ENCODE peak calls at places on chromosomes 11 and 22, in six cellular contexts. Y is HCT116, G is H1, R is GM12878, J is K562, I is HepG2. C is an unnamed sample.

GRCh38 chr22:39627208-39627607 is 56.7 kb downstream of the CACNA1I start:
- DNase-seq in J (no peak), G (no peak), I (no peak), R (no peak), Y (no peak), C (no peak)

GRCh38 chr11:70606248-70606950 is 208.1 kb downstream of the CTTN start:
- DNase-seq in J (no peak), G (no peak), Y (no peak), R (no peak), I (no peak), C (no peak)

GRCh38 chr22:26756675-26757293 is 99.4 kb downstream of the MIAT start:
- DNase-seq in G (peak), J (peak), I (no peak), Y (peak), R (no peak), C (peak)

GRCh38 chr22:22771696-22772377 is 115.8 kb upstream of the IGLL5 start:
- DNase-seq in J (no peak), Y (no peak), R (no peak), G (no peak), I (no peak), C (no peak)

GRCh38 chr11:117600261-117600783 is 196.7 kb downstream of the DSCAML1 start:
- DNase-seq in Y (no peak), J (no peak), R (no peak), G (no peak), I (no peak), C (no peak)

GRCh38 chr11:77087723-77088225 is 14.9 kb upstream of the OMP start:
- DNase-seq in I (no peak), G (no peak), R (no peak), Y (no peak), J (no peak), C (no peak)

GRCh38 chr11:106415510-106415909 is 338.0 kb downstream of the AASDHPPT start:
- DNase-seq in Y (no peak), G (no peak), R (no peak), I (peak), J (no peak), C (no peak)

GRCh38 chr11:20303451-20303965 is 60.0 kb upstream of the HTATIP2 start:
- DNase-seq in G (no peak), Y (no peak), J (no peak), I (no peak), R (no peak), C (no peak)

GRCh38 chr11:84780689-84781293 is 846.4 kb downstream of the DLG2 start:
- DNase-seq in Y (peak), G (no peak), R (no peak), J (no peak), I (peak), C (no peak)

GRCh38 chr11:72716788-72717435 is 35.3 kb downstream of the ARAP1 start:
- DNase-seq in G (no peak), I (no peak), R (no peak), J (no peak), Y (no peak), C (no peak)

GRCh38 chr11:73797457-73797856 is 9.8 kb downstream of the MRPL48 start:
- DNase-seq in I (no peak), R (no peak), J (no peak), Y (no peak), G (no peak), C (no peak)

GRCh38 chr11:11435673-11436072 is 82.6 kb upstream of the CSNK2A3 start:
- DNase-seq in R (no peak), Y (no peak), J (no peak), G (no peak), I (no peak), C (no peak)

GRCh38 chr11:71421392-71421950 is 26.7 kb downstream of the DHCR7 start:
- DNase-seq in G (no peak), Y (no peak), R (no peak), J (no peak), I (no peak), C (no peak)

GRCh38 chr11:13073119-13073981 is 64.2 kb downstream of the RASSF10 start:
- DNase-seq in I (peak), G (no peak), R (peak), Y (peak), J (no peak), C (no peak)

GRCh38 chr11:12377106-12377823 is at the start of gene PARVA:
- DNase-seq in R (no peak), Y (peak), I (peak), J (no peak), G (peak), C (peak)

GRCh38 chr22:48305726-48306235 is 1521.9 kb downstream of the BRD1 start:
- DNase-seq in R (no peak), I (no peak), J (no peak), Y (no peak), G (no peak), C (no peak)

GRCh38 chr11:79940165-79940564 is 499.3 kb upstream of the TENM4 start:
- DNase-seq in J (no peak), Y (no peak), G (no peak), I (no peak), R (no peak), C (peak)

GRCh38 chr11:63769719-63770443 is 1.3 kb upstream of the ZFTA start:
- DNase-seq in I (no peak), Y (no peak), G (peak), J (no peak), R (no peak), C (peak)

GRCh38 chr22:44020981-44021380 is 3.1 kb upstream of the PARVB start:
- DNase-seq in I (no peak), R (no peak), J (peak), G (no peak), Y (no peak), C (no peak)

GRCh38 chr11:113417428-113417827 is 29.8 kb downstream of the ANKK1 start:
- DNase-seq in G (no peak), R (no peak), J (no peak), Y (no peak), I (no peak), C (no peak)

GRCh38 chr11:12397953-12398352 is 20.6 kb downstream of the PARVA start:
- DNase-seq in G (no peak), Y (no peak), R (no peak), I (no peak), J (no peak), C (no peak)

GRCh38 chr11:2549876-2550605 is 105.2 kb downstream of the KCNQ1 start:
- DNase-seq in I (no peak), J (no peak), Y (no peak), R (no peak), G (no peak), C (no peak)

GRCh38 chr11:34308049-34308692 is 49.6 kb downstream of the ABTB2 start:
- DNase-seq in Y (peak), G (no peak), J (no peak), R (no peak), I (no peak), C (no peak)

GRCh38 chr11:119476666-119477331 is 53.8 kb upstream of the THY1 start:
- DNase-seq in G (peak), R (no peak), Y (no peak), J (no peak), I (no peak), C (no peak)

GRCh38 chr11:65182258-65183170 is 786 bp downstream of the CAPN1 start:
- DNase-seq in J (peak), I (peak), G (no peak), Y (peak), R (no peak), C (peak)

GRCh38 chr11:16881074-16881709 is 133.0 kb downstream of the PLEKHA7 start:
- DNase-seq in R (no peak), Y (no peak), I (no peak), J (peak), G (no peak), C (peak)

GRCh38 chr11:12235945-12236743 is 125.8 kb downstream of the MICAL2 start:
- DNase-seq in J (peak), R (peak), Y (peak), I (peak), G (no peak), C (no peak)

GRCh38 chr22:22073769-22074561 is 91.4 kb upstream of the TOP3B start:
- DNase-seq in G (no peak), J (no peak), Y (no peak), R (no peak), I (no peak), C (no peak)

GRCh38 chr11:96280444-96280843 is 62.6 kb downstream of the MAML2 start:
- DNase-seq in Y (no peak), R (no peak), J (no peak), G (no peak), I (no peak), C (no peak)

DNA sequence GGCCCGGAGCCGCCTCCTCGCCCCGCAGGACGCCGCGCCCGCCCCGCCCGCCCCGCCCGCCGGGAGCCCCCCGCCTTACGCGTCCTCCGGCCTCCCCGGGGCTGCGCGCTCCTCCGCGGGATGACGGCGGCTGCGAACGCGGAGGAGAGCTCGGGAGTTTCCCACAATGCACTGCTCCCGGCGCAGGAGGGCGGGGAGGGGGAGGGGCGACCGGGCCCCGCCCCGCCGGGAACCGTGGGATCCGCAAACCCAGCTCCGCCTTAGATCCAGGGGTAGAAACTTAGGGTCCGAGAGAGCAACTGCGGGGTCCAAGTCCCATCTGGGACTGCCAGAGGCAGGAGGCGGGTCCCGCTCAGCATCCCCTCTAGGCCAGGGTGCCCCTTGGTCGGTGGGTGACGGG is at the start of gene CEND1:
- DNase-seq in Y (no peak), I (no peak), R (no peak), J (peak), G (peak), C (peak)
- TF ChIP-seq ATF3 in Y (no peak), I (no peak), R (no peak), J (no peak), G (no peak), C (no peak)

GRCh38 chr22:31140746-31141145 is 438 bp upstream of the PLA2G3 start:
- DNase-seq in Y (no peak), I (no peak), R (no peak), G (no peak), J (no peak), C (no peak)

GRCh38 chr22:31139066-31139465 is 1.2 kb downstream of the PLA2G3 start:
- DNase-seq in R (no peak), G (no peak), J (no peak), I (no peak), Y (no peak), C (no peak)

GRCh38 chr22:31138126-31138525 is 2.2 kb downstream of the PLA2G3 start:
- DNase-seq in J (no peak), Y (no peak), I (no peak), G (no peak), R (no peak), C (no peak)

GRCh38 chr22:31141551-31141950 is 1.2 kb upstream of the PLA2G3 start:
- DNase-seq in Y (no peak), G (no peak), R (no peak), J (no peak), I (no peak), C (no peak)

GRCh38 chr22:31139866-31140716 is at the start of gene PLA2G3:
- DNase-seq in Y (no peak), G (peak), R (no peak), J (peak), I (peak), C (peak)
- TF ChIP-seq ATF3 in Y (no peak), G (no peak), R (no peak), J (no peak), I (no peak), C (no peak)

GRCh38 chr11:61966673-61967176 is 709 bp downstream of the FTH1 start:
- DNase-seq in G (no peak), I (no peak), J (peak), Y (no peak), R (no peak), C (no peak)
- TF ChIP-seq ATF3 in G (no peak), I (no peak), J (no peak), Y (no peak), R (no peak), C (no peak)

GRCh38 chr11:7480132-7480531 is 5.2 kb upstream of the OLFML1 start:
- DNase-seq in Y (no peak), J (no peak), I (no peak), G (no peak), R (no peak), C (no peak)
- TF ChIP-seq ATF3 in Y (no peak), J (no peak), I (no peak), G (no peak), R (no peak), C (no peak)

GRCh38 chr11:45456686-45457085 is 170.5 kb upstream of the SYT13 start:
- DNase-seq in J (peak), I (peak), R (no peak), Y (no peak), G (no peak), C (no peak)

GRCh38 chr11:45458269-45458668 is 172.1 kb upstream of the SYT13 start:
- DNase-seq in I (no peak), R (no peak), J (no peak), Y (no peak), G (no peak), C (no peak)

GRCh38 chr11:45459501-45459900 is 173.4 kb upstream of the SYT13 start:
- DNase-seq in I (no peak), R (no peak), G (no peak), J (no peak), Y (no peak), C (no peak)

GRCh38 chr11:45455536-45455935 is 169.4 kb upstream of the SYT13 start:
- DNase-seq in R (no peak), J (no peak), Y (no peak), I (no peak), G (no peak), C (no peak)

DNA sequence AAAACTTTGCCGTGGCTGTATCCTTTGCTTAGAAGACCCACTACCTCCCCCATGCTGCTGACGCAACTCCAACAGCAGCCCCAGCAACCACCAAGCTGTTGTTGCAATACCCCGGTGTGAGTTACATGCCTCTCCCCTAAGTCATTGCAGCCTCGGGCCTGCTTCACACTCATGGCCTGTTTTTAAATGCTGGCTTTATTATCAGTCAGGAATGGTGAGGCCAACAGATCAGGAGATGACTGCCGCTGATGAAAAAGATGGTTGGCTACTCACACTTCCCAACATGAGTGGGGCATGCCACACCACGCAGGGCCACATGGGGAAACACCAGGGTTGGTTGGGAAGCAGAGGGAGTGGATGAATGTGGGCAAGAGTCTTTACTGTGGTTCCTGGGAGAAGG is 171.5 kb upstream of the SYT13 start:
- DNase-seq in I (no peak), G (no peak), J (no peak), R (no peak), Y (no peak), C (no peak)
- TF ChIP-seq ATF3 in I (no peak), G (no peak), J (no peak), R (no peak), Y (no peak), C (no peak)

DNA sequence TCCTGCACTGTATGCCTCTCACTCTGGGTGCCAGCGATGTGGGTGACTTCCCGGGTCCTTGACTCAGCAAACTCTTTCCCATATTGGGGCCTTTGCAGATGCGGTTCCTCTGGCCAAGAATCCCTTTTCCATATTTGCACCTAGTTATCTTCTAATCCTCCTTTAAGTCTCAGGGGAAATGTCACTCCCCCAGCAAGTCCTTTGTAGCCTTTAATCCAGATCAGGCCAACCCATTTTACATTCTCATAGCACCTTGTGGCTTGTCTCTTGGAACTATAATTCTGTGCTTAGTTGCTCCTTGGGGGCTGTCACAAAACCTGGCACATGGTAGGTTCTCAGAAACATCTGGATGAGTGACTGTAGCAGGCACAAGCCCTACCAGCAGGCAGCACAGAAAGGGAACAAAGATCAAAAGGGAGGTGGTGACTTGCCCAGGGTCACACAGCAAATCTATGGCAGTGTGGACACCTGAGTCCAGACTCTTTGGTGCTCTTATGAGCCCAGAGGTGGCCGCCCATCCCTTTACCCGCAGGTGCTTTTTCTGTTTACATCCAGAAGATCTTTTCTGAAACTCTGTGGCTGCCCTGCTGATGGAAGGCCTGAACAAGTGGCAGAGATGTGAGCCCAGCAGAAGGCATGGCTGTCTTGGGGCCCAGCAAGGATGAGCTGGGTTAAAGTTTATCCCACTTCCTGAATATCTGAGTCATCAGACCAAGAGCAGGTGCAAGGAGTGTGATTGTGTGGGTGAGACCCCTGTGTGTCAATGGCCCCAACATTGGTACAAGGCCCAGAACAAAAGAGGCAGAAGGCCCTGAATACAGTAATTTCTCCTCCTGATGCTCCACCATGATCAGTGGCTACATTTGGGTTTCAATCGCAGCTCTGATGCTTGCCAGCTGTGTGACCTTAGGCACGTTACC is 78.6 kb upstream of the GRK3 start:
- DNase-seq in R (peak), G (no peak), J (no peak), Y (no peak), I (no peak), C (no peak)
- TF ChIP-seq ATF3 in R (no peak), G (no peak), J (no peak), Y (no peak), I (no peak), C (no peak)

GRCh38 chr22:47209547-47210023 is 447.1 kb downstream of the TBC1D22A start:
- DNase-seq in Y (no peak), I (no peak), G (peak), R (no peak), J (no peak), C (no peak)
- TF ChIP-seq ATF3 in Y (no peak), I (no peak), G (no peak), R (no peak), J (no peak), C (no peak)

DNA sequence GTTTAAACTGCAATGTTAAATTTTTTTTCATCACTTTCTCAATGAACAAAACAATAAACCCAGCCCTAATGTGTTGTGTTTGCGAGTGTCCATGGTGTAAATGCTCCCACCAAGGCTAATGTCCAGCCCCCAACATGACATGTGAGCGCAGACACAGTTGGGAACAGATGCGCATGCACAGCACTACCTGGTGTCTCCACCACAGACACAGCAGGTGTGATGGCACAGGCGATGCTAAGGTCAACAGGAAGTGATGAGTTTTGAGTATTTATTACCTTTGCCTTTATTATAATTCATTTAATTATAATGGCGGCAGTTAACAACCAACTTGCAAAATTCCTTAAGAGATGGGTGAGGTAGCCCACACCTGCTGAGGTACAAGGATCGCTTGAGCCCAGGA is 42.9 kb downstream of the MICAL3 start:
- DNase-seq in J (no peak), G (no peak), R (no peak), Y (no peak), I (no peak), C (no peak)
- TF ChIP-seq ATF3 in J (no peak), G (no peak), R (no peak), Y (no peak), I (no peak), C (no peak)

DNA sequence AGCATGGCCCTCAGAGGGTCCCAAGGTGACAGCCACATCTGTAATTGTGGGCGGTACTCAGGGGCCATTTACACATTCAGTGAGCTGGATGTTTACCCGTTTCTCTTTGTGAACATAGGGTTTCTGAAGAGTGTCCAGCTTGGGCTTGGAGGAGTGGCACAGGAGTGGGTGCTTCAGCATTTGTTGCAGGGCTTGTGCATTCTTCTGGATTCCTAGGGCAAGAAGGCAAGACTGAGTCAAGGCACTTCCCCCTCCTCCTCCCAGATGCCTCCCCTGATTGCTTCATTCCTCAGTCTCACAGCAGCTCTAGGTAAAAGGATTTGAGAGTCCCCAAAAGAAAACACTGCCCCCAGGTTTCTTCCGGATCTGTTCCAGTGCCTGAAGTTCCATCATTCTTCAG is 95.4 kb downstream of the RNF169 start:
- DNase-seq in R (no peak), J (no peak), G (no peak), I (no peak), Y (no peak), C (no peak)
- TF ChIP-seq ATF3 in R (no peak), J (no peak), G (no peak), I (no peak), Y (no peak), C (no peak)

GRCh38 chr11:69553416-69554357 is 72.2 kb downstream of the LINC01488 start:
- DNase-seq in G (no peak), J (no peak), I (no peak), Y (no peak), R (no peak), C (no peak)

GRCh38 chr11:69554849-69555248 is 73.4 kb downstream of the LINC01488 start:
- DNase-seq in Y (no peak), I (peak), R (no peak), G (no peak), J (no peak), C (no peak)

GRCh38 chr11:69551963-69552362 is 70.5 kb downstream of the LINC01488 start:
- DNase-seq in R (no peak), J (no peak), G (no peak), I (no peak), Y (no peak), C (no peak)

GRCh38 chr11:69550846-69551245 is 69.4 kb downstream of the LINC01488 start:
- DNase-seq in I (no peak), G (no peak), J (no peak), R (no peak), Y (no peak), C (no peak)

GRCh38 chr11:69552951-69553350 is 71.5 kb downstream of the LINC01488 start:
- DNase-seq in I (no peak), J (no peak), R (no peak), G (no peak), Y (no peak), C (no peak)
- TF ChIP-seq ATF3 in I (no peak), J (no peak), R (no peak), G (no peak), Y (no peak), C (no peak)

C was measured in WTC11.